ENCODE peak calls at places on chromosomes 5 and 9, in eight cellular contexts. One of them, this sample, is unnamed.

GRCh38 chr9:136906251-136906650 is 19.9 kb downstream of the TRAF2 start:
- DNase-seq in myocyte: no peak
- DNase-seq in left ventricle myocardium superior: no peak
- DNase-seq in non-pigmented ciliary epithelial cell: no peak
- DNase-seq in cardiac muscle cell: no peak
- DNase-seq in T follicular helper cell: no peak
- DNase-seq in stomach: no peak
- DNase-seq in A549: no peak
- DNase-seq in this sample: no peak

GRCh38 chr9:73081979-73082657 is 69.5 kb upstream of the ANXA1 start:
- DNase-seq in myocyte: peak
- DNase-seq in left ventricle myocardium superior: no peak
- DNase-seq in non-pigmented ciliary epithelial cell: peak
- DNase-seq in cardiac muscle cell: peak
- DNase-seq in T follicular helper cell: no peak
- DNase-seq in stomach: no peak
- DNase-seq in A549: peak
- DNase-seq in this sample: peak

GRCh38 chr5:34411470-34412346 is 244.4 kb upstream of the RAI14 start:
- DNase-seq in myocyte: peak
- DNase-seq in left ventricle myocardium superior: no peak
- DNase-seq in non-pigmented ciliary epithelial cell: no peak
- DNase-seq in cardiac muscle cell: no peak
- DNase-seq in T follicular helper cell: no peak
- DNase-seq in stomach: no peak
- DNase-seq in A549: no peak
- DNase-seq in this sample: no peak

GRCh38 chr5:6508931-6509330 is 60.3 kb downstream of the UBE2QL1 start:
- DNase-seq in myocyte: no peak
- DNase-seq in left ventricle myocardium superior: peak
- DNase-seq in non-pigmented ciliary epithelial cell: no peak
- DNase-seq in cardiac muscle cell: no peak
- DNase-seq in T follicular helper cell: no peak
- DNase-seq in stomach: peak
- DNase-seq in A549: no peak
- DNase-seq in this sample: no peak

GRCh38 chr9:117543089-117543488 is 128.2 kb upstream of the ASTN2 start:
- DNase-seq in myocyte: no peak
- DNase-seq in left ventricle myocardium superior: no peak
- DNase-seq in non-pigmented ciliary epithelial cell: no peak
- DNase-seq in cardiac muscle cell: no peak
- DNase-seq in T follicular helper cell: no peak
- DNase-seq in stomach: no peak
- DNase-seq in A549: no peak
- DNase-seq in this sample: no peak

GRCh38 chr5:135135530-135136201 is 101.6 kb upstream of the PITX1 start:
- DNase-seq in myocyte: peak
- DNase-seq in left ventricle myocardium superior: peak
- DNase-seq in non-pigmented ciliary epithelial cell: no peak
- DNase-seq in cardiac muscle cell: no peak
- DNase-seq in T follicular helper cell: no peak
- DNase-seq in stomach: peak
- DNase-seq in A549: peak
- DNase-seq in this sample: no peak

GRCh38 chr9:121398374-121398773 is 28.3 kb upstream of the STOM start:
- DNase-seq in myocyte: peak
- DNase-seq in left ventricle myocardium superior: no peak
- DNase-seq in non-pigmented ciliary epithelial cell: peak
- DNase-seq in cardiac muscle cell: no peak
- DNase-seq in T follicular helper cell: no peak
- DNase-seq in stomach: no peak
- DNase-seq in A549: no peak
- DNase-seq in this sample: peak

GRCh38 chr5:56532411-56532935 is 282.9 kb upstream of the MAP3K1 start:
- DNase-seq in myocyte: no peak
- DNase-seq in left ventricle myocardium superior: no peak
- DNase-seq in non-pigmented ciliary epithelial cell: no peak
- DNase-seq in cardiac muscle cell: no peak
- DNase-seq in T follicular helper cell: no peak
- DNase-seq in stomach: no peak
- DNase-seq in A549: no peak
- DNase-seq in this sample: no peak

This sample was measured in HFF-Myc.